ENCODE peak calls at places on chromosomes 7 and 10, in six cellular contexts. One of them, this sample, is unnamed.

GRCh38 chr10:17655567-17656146 is 11.7 kb downstream of the STAM start:
- DNase-seq in T-cell: no peak
- DNase-seq in dermis microvascular lymphatic vessel endothelial cell: no peak
- DNase-seq in GM23248: no peak
- DNase-seq in renal cortical epithelial cell: peak; percentile 57
- DNase-seq in Daoy: peak; percentile 9
- DNase-seq in this sample: no peak

GRCh38 chr7:157932498-157933218 is 595.9 kb downstream of the DNAJB6 start:
- DNase-seq in GM23248: peak; percentile 41
- DNase-seq in Daoy: no peak
- DNase-seq in dermis microvascular lymphatic vessel endothelial cell: no peak
- DNase-seq in T-cell: no peak
- DNase-seq in renal cortical epithelial cell: peak; percentile 2
- DNase-seq in this sample: no peak

GRCh38 chr7:45580053-45580872 is 6.1 kb downstream of the ADCY1 start:
- DNase-seq in GM23248: peak; percentile 13
- DNase-seq in T-cell: no peak
- DNase-seq in dermis microvascular lymphatic vessel endothelial cell: no peak
- DNase-seq in renal cortical epithelial cell: peak; percentile 1
- DNase-seq in Daoy: peak; percentile 30
- DNase-seq in this sample: no peak

GRCh38 chr7:95758187-95758586 is 14.2 kb upstream of the DYNC1I1 start:
- DNase-seq in GM23248: no peak
- DNase-seq in renal cortical epithelial cell: no peak
- DNase-seq in dermis microvascular lymphatic vessel endothelial cell: no peak
- DNase-seq in Daoy: no peak
- DNase-seq in T-cell: no peak
- DNase-seq in this sample: no peak

GRCh38 chr10:18625906-18626305 is 25.5 kb downstream of the NSUN6 start:
- DNase-seq in Daoy: no peak
- DNase-seq in GM23248: no peak
- DNase-seq in T-cell: no peak
- DNase-seq in renal cortical epithelial cell: no peak
- DNase-seq in dermis microvascular lymphatic vessel endothelial cell: no peak
- DNase-seq in this sample: no peak

GRCh38 chr10:21764790-21765189 is 230.8 kb downstream of the MLLT10 start:
- DNase-seq in Daoy: no peak
- DNase-seq in T-cell: peak; percentile 40
- DNase-seq in renal cortical epithelial cell: no peak
- DNase-seq in dermis microvascular lymphatic vessel endothelial cell: peak; percentile 52
- DNase-seq in GM23248: no peak
- DNase-seq in this sample: no peak

GRCh38 chr7:114879554-114879953 is 42.3 kb upstream of the MDFIC start:
- DNase-seq in dermis microvascular lymphatic vessel endothelial cell: no peak
- DNase-seq in GM23248: peak; percentile 54
- DNase-seq in T-cell: no peak
- DNase-seq in renal cortical epithelial cell: no peak
- DNase-seq in Daoy: no peak
- DNase-seq in this sample: no peak

GRCh38 chr10:103480521-103480920 is 1.5 kb upstream of the CALHM3 start:
- DNase-seq in renal cortical epithelial cell: no peak
- DNase-seq in Daoy: no peak
- DNase-seq in dermis microvascular lymphatic vessel endothelial cell: peak; percentile 9
- DNase-seq in GM23248: peak; percentile 68
- DNase-seq in T-cell: no peak
- DNase-seq in this sample: no peak

GRCh38 chr7:133540096-133540860 is 287.4 kb downstream of the EXOC4 start:
- DNase-seq in dermis microvascular lymphatic vessel endothelial cell: no peak
- DNase-seq in Daoy: no peak
- DNase-seq in GM23248: no peak
- DNase-seq in T-cell: no peak
- DNase-seq in renal cortical epithelial cell: no peak
- DNase-seq in this sample: no peak

GRCh38 chr7:285731-286130 is 4.2 kb upstream of the FOXL3 start:
- DNase-seq in GM23248: no peak
- DNase-seq in renal cortical epithelial cell: no peak
- DNase-seq in Daoy: no peak
- DNase-seq in T-cell: no peak
- DNase-seq in dermis microvascular lymphatic vessel endothelial cell: no peak
- DNase-seq in this sample: no peak

GRCh38 chr10:78299861-78300453 is 266.3 kb downstream of the RPS24 start:
- DNase-seq in T-cell: no peak
- DNase-seq in renal cortical epithelial cell: no peak
- DNase-seq in GM23248: peak; percentile 21
- DNase-seq in Daoy: no peak
- DNase-seq in dermis microvascular lymphatic vessel endothelial cell: no peak
- DNase-seq in this sample: no peak

GRCh38 chr7:83475403-83475802 is 173.5 kb downstream of the SEMA3E start:
- DNase-seq in Daoy: peak; percentile 12
- DNase-seq in T-cell: no peak
- DNase-seq in dermis microvascular lymphatic vessel endothelial cell: no peak
- DNase-seq in GM23248: peak; percentile 1
- DNase-seq in renal cortical epithelial cell: no peak
- DNase-seq in this sample: no peak

GRCh38 chr7:106717997-106718871 is 57.3 kb upstream of the CCDC71L start:
- DNase-seq in T-cell: no peak
- DNase-seq in Daoy: peak; percentile 97
- DNase-seq in renal cortical epithelial cell: peak; percentile 97
- DNase-seq in dermis microvascular lymphatic vessel endothelial cell: peak; percentile 93
- DNase-seq in GM23248: peak; percentile 99
- DNase-seq in this sample: peak; percentile 33

GRCh38 chr10:71267508-71268240 is 51.4 kb upstream of the SLC29A3 start:
- DNase-seq in T-cell: no peak
- DNase-seq in dermis microvascular lymphatic vessel endothelial cell: no peak
- DNase-seq in GM23248: no peak
- DNase-seq in renal cortical epithelial cell: no peak
- DNase-seq in Daoy: no peak
- DNase-seq in this sample: no peak

GRCh38 chr7:151063212-151063561 is 3.8 kb downstream of the SLC4A2 start:
- DNase-seq in T-cell: no peak
- DNase-seq in renal cortical epithelial cell: peak; percentile 54
- DNase-seq in Daoy: no peak
- DNase-seq in GM23248: peak; percentile 90
- DNase-seq in dermis microvascular lymphatic vessel endothelial cell: no peak
- DNase-seq in this sample: no peak

GRCh38 chr10:126533644-126534043 is 136.8 kb downstream of the C10orf90 start:
- DNase-seq in renal cortical epithelial cell: no peak
- DNase-seq in dermis microvascular lymphatic vessel endothelial cell: no peak
- DNase-seq in GM23248: no peak
- DNase-seq in Daoy: no peak
- DNase-seq in T-cell: no peak
- DNase-seq in this sample: no peak

GRCh38 chr10:35214607-35215020 is 88.0 kb downstream of the CREM start:
- DNase-seq in T-cell: no peak
- DNase-seq in renal cortical epithelial cell: no peak
- DNase-seq in GM23248: no peak
- DNase-seq in Daoy: no peak
- DNase-seq in dermis microvascular lymphatic vessel endothelial cell: no peak
- DNase-seq in this sample: no peak

GRCh38 chr7:56105508-56105907 is 768 bp downstream of the CHCHD2 start:
- DNase-seq in T-cell: peak; percentile 16
- DNase-seq in GM23248: peak; percentile 91
- DNase-seq in Daoy: peak; percentile 88
- DNase-seq in dermis microvascular lymphatic vessel endothelial cell: peak; percentile 82
- DNase-seq in renal cortical epithelial cell: peak; percentile 78
- DNase-seq in this sample: no peak

GRCh38 chr7:113856010-113856409 is 62.8 kb downstream of the PPP1R3A start:
- DNase-seq in Daoy: no peak
- DNase-seq in dermis microvascular lymphatic vessel endothelial cell: no peak
- DNase-seq in GM23248: no peak
- DNase-seq in T-cell: no peak
- DNase-seq in renal cortical epithelial cell: no peak
- DNase-seq in this sample: no peak

GRCh38 chr10:102599565-102600327 is 44.5 kb upstream of the TRIM8 start:
- DNase-seq in GM23248: no peak
- DNase-seq in Daoy: peak; percentile 29
- DNase-seq in renal cortical epithelial cell: no peak
- DNase-seq in dermis microvascular lymphatic vessel endothelial cell: peak; percentile 65
- DNase-seq in T-cell: no peak
- DNase-seq in this sample: no peak

GRCh38 chr10:63008491-63008890 is 124.6 kb upstream of the NRBF2 start:
- DNase-seq in T-cell: no peak
- DNase-seq in dermis microvascular lymphatic vessel endothelial cell: no peak
- DNase-seq in Daoy: no peak
- DNase-seq in GM23248: no peak
- DNase-seq in renal cortical epithelial cell: no peak
- DNase-seq in this sample: no peak

GRCh38 chr7:24216576-24217116 is 67.3 kb upstream of the NPY start:
- DNase-seq in renal cortical epithelial cell: no peak
- DNase-seq in T-cell: no peak
- DNase-seq in dermis microvascular lymphatic vessel endothelial cell: no peak
- DNase-seq in Daoy: peak; percentile 27
- DNase-seq in GM23248: peak; percentile 45
- DNase-seq in this sample: no peak

GRCh38 chr7:5523052-5523711 is 99.5 kb upstream of the TNRC18 start:
- DNase-seq in T-cell: no peak
- DNase-seq in dermis microvascular lymphatic vessel endothelial cell: no peak
- DNase-seq in Daoy: peak; percentile 86
- DNase-seq in renal cortical epithelial cell: no peak
- DNase-seq in GM23248: peak; percentile 27
- DNase-seq in this sample: no peak

GRCh38 chr7:42143605-42144252 is 93.3 kb downstream of the GLI3 start:
- DNase-seq in renal cortical epithelial cell: no peak
- DNase-seq in dermis microvascular lymphatic vessel endothelial cell: no peak
- DNase-seq in Daoy: no peak
- DNase-seq in GM23248: peak; percentile 87
- DNase-seq in T-cell: no peak
- DNase-seq in this sample: no peak

GRCh38 chr7:5872326-5872725 is 8.3 kb upstream of the OCM start:
- DNase-seq in renal cortical epithelial cell: no peak
- DNase-seq in GM23248: no peak
- DNase-seq in dermis microvascular lymphatic vessel endothelial cell: no peak
- DNase-seq in T-cell: no peak
- DNase-seq in Daoy: no peak
- DNase-seq in this sample: no peak

GRCh38 chr7:100583132-100584045 is 2.5 kb downstream of the LRCH4 start:
- DNase-seq in GM23248: no peak
- DNase-seq in renal cortical epithelial cell: no peak
- DNase-seq in dermis microvascular lymphatic vessel endothelial cell: no peak
- DNase-seq in T-cell: peak; percentile 60
- DNase-seq in Daoy: no peak
- DNase-seq in this sample: no peak

GRCh38 chr10:126421745-126422144 is 33.5 kb upstream of the ADAM12 start:
- DNase-seq in dermis microvascular lymphatic vessel endothelial cell: peak; percentile 38
- DNase-seq in T-cell: no peak
- DNase-seq in GM23248: peak; percentile 98
- DNase-seq in Daoy: peak; percentile 90
- DNase-seq in renal cortical epithelial cell: peak; percentile 98
- DNase-seq in this sample: no peak

GRCh38 chr10:7388602-7389001 is 22.2 kb downstream of the SFMBT2 start:
- DNase-seq in Daoy: no peak
- DNase-seq in GM23248: no peak
- DNase-seq in T-cell: no peak
- DNase-seq in renal cortical epithelial cell: no peak
- DNase-seq in dermis microvascular lymphatic vessel endothelial cell: no peak
- DNase-seq in this sample: no peak

GRCh38 chr7:150738092-150739044 is 1.1 kb downstream of the GIMAP5 start:
- DNase-seq in T-cell: no peak
- DNase-seq in GM23248: peak; percentile 23
- DNase-seq in dermis microvascular lymphatic vessel endothelial cell: peak; percentile 89
- DNase-seq in renal cortical epithelial cell: peak; percentile 1
- DNase-seq in Daoy: peak; percentile 71
- DNase-seq in this sample: no peak

GRCh38 chr10:72334832-72335393 is 19.8 kb downstream of the DNAJB12 start:
- DNase-seq in T-cell: peak; percentile 92
- DNase-seq in dermis microvascular lymphatic vessel endothelial cell: no peak
- DNase-seq in GM23248: no peak
- DNase-seq in renal cortical epithelial cell: peak; percentile 97
- DNase-seq in Daoy: peak; percentile 74
- DNase-seq in this sample: no peak

GRCh38 chr7:29620531-29620930 is 56.9 kb downstream of the PRR15 start:
- DNase-seq in Daoy: no peak
- DNase-seq in GM23248: no peak
- DNase-seq in renal cortical epithelial cell: no peak
- DNase-seq in dermis microvascular lymphatic vessel endothelial cell: no peak
- DNase-seq in T-cell: no peak
- DNase-seq in this sample: no peak

This sample was measured in omental fat pad.